ENCODE peak calls at places on chromosomes 3 and 15, in eight cellular contexts. N, R, M, J, A, E, K and T are unnamed samples.

GRCh38 chr15:39835550-39835949 is 52.9 kb upstream of the FSIP1 start:
- DNase-seq in R (no peak), M (no peak), K (no peak), N (no peak), E (no peak), J (no peak), A (peak), T (no peak)

GRCh38 chr3:147412917-147413711 is 3.9 kb downstream of the ZIC1 start:
- DNase-seq in M (no peak), J (no peak), N (no peak), E (no peak), K (no peak), R (no peak), A (no peak), T (no peak)

GRCh38 chr15:63892794-63893441 is 59.2 kb upstream of the HERC1 start:
- DNase-seq in K (peak), A (no peak), E (peak), R (no peak), J (peak), M (peak), N (no peak), T (no peak)

GRCh38 chr3:9147215-9147895 is 102.1 kb downstream of the SRGAP3 start:
- DNase-seq in M (no peak), N (no peak), J (no peak), A (no peak), E (no peak), R (no peak), K (no peak), T (no peak)

GRCh38 chr3:175951047-175951694 is 1092.0 kb downstream of the NAALADL2 start:
- DNase-seq in N (no peak), M (no peak), E (no peak), J (no peak), A (no peak), R (no peak), K (no peak), T (no peak)

GRCh38 chr3:81033690-81034089 is 727.8 kb downstream of the GBE1 start:
- DNase-seq in E (no peak), A (no peak), K (no peak), J (no peak), M (no peak), N (no peak), R (no peak), T (no peak)

GRCh38 chr3:71163216-71163918 is 420.2 kb downstream of the FOXP1 start:
- DNase-seq in J (no peak), M (no peak), A (no peak), E (no peak), K (no peak), R (no peak), N (peak), T (no peak)

GRCh38 chr3:150545419-150546225 is 674 bp downstream of the SERP1 start:
- DNase-seq in N (peak), R (no peak), E (no peak), J (peak), M (peak), A (no peak), K (no peak), T (no peak)

GRCh38 chr3:20043398-20043797 is 3.2 kb downstream of the KAT2B start:
- DNase-seq in K (peak), A (no peak), E (no peak), N (peak), J (peak), M (peak), R (no peak), T (no peak)

GRCh38 chr3:98962951-98963350 is 61.5 kb upstream of the DCBLD2 start:
- DNase-seq in R (no peak), N (no peak), K (no peak), E (no peak), M (no peak), J (no peak), A (no peak), T (no peak)

GRCh38 chr3:98900265-98901031 is 1.0 kb downstream of the DCBLD2 start:
- DNase-seq in M (no peak), N (no peak), A (no peak), R (no peak), K (no peak), J (no peak), E (no peak), T (no peak)

GRCh38 chr3:98984024-98984423 is 82.5 kb upstream of the DCBLD2 start:
- DNase-seq in A (no peak), N (no peak), J (no peak), M (no peak), E (no peak), R (no peak), K (no peak), T (no peak)

GRCh38 chr3:73351423-73352071 is 273.2 kb downstream of the PDZRN3 start:
- DNase-seq in R (no peak), M (no peak), J (no peak), K (no peak), N (no peak), A (no peak), E (no peak), T (no peak)

GRCh38 chr3:39099242-39099641 is 8.2 kb downstream of the GORASP1 start:
- DNase-seq in E (no peak), K (no peak), A (no peak), J (no peak), M (no peak), N (no peak), R (no peak), T (no peak)

GRCh38 chr3:195071011-195071728 is 199.8 kb downstream of the XXYLT1 start:
- DNase-seq in M (no peak), N (no peak), K (no peak), J (no peak), E (no peak), R (no peak), A (no peak), T (no peak)

GRCh38 chr3:27681249-27681748 is 40.8 kb downstream of the EOMES start:
- DNase-seq in N (peak), R (no peak), M (peak), A (peak), E (peak), K (no peak), J (no peak), T (peak)

GRCh38 chr3:69791111-69791510 is 51.8 kb downstream of the MITF start:
- DNase-seq in R (no peak), M (no peak), E (no peak), K (no peak), J (no peak), N (peak), A (no peak), T (no peak)

GRCh38 chr3:6437631-6438030 is 423.3 kb upstream of the GRM7 start:
- DNase-seq in M (no peak), J (no peak), R (no peak), E (no peak), A (no peak), K (no peak), N (no peak), T (no peak)

GRCh38 chr15:58476525-58477162 is 44.9 kb downstream of the LIPC start:
- DNase-seq in R (no peak), A (no peak), N (no peak), M (no peak), K (no peak), J (no peak), E (no peak), T (no peak)

GRCh38 chr3:154122096-154122911 is 1.1 kb downstream of the ARHGEF26 start:
- DNase-seq in A (no peak), K (no peak), R (no peak), E (no peak), M (no peak), N (no peak), J (peak), T (no peak)

GRCh38 chr15:70427120-70427519 is 329.4 kb upstream of the TLE3 start:
- DNase-seq in E (no peak), M (no peak), J (no peak), A (no peak), N (peak), R (no peak), K (no peak), T (no peak)